ENCODE peak calls at places on chromosomes 6 and 20, in nine cellular contexts. L is mucosa of descending colon, U is kidney epithelial cell, K is choroid plexus epithelial cell, Z is adrenal gland, V is H7, P is cardiac fibroblast, J is foreskin fibroblast, W is astrocyte of the spinal cord. R is an unnamed sample.

GRCh38 chr20:15612746-15613145 is 960.5 kb downstream of the KIF16B start:
- DNase-seq in L (no peak), U (no peak), K (no peak), Z (no peak), V (no peak), P (no peak), J (no peak), W (no peak), R (no peak)

GRCh38 chr6:44456070-44456965 is 68.8 kb downstream of the CDC5L start:
- DNase-seq in L (no peak), U (no peak), K (peak; percentile 75), Z (no peak), V (peak; percentile 76), P (peak; percentile 78), J (peak; percentile 29), W (peak; percentile 55), R (no peak)

GRCh38 chr6:3793545-3793944 is 42.0 kb upstream of the PXDC1 start:
- DNase-seq in L (no peak), U (no peak), K (no peak), Z (no peak), V (no peak), P (no peak), J (no peak), W (no peak), R (no peak)

GRCh38 chr6:111871207-111871606 is 2.0 kb downstream of the FYN start:
- DNase-seq in L (no peak), U (no peak), K (peak; percentile 20), Z (no peak), V (no peak), P (no peak), J (no peak), W (no peak), R (no peak)

GRCh38 chr6:1575213-1576041 is 34.3 kb upstream of the FOXC1 start:
- DNase-seq in L (no peak), U (no peak), K (peak; percentile 62), Z (no peak), V (no peak), P (peak; percentile 38), J (peak; percentile 17), W (peak; percentile 50), R (no peak)

GRCh38 chr20:51014797-51015722 is 7.8 kb downstream of the KCNG1 start:
- DNase-seq in L (no peak), U (peak; percentile 10), K (peak; percentile 77), Z (peak; percentile 39), V (peak; percentile 94), P (peak; percentile 70), J (peak; percentile 45), W (peak; percentile 60), R (no peak)

GRCh38 chr6:156701961-156702360 is 75.2 kb upstream of the ARID1B start:
- DNase-seq in L (no peak), U (no peak), K (no peak), Z (no peak), V (no peak), P (no peak), J (no peak), W (no peak), R (no peak)

GRCh38 chr6:169046483-169047192 is 207.0 kb downstream of the THBS2 start:
- DNase-seq in L (no peak), U (no peak), K (peak; percentile 32), Z (no peak), V (peak; percentile 7), P (peak; percentile 65), J (peak; percentile 73), W (peak; percentile 76), R (peak; percentile 33)

GRCh38 chr6:116239256-116239655 is 14.6 kb downstream of the TSPYL4 start:
- DNase-seq in L (no peak), U (no peak), K (no peak), Z (no peak), V (no peak), P (no peak), J (no peak), W (no peak), R (no peak)

GRCh38 chr6:167759206-167759605 is 67.5 kb upstream of the AFDN start:
- DNase-seq in L (no peak), U (no peak), K (no peak), Z (no peak), V (no peak), P (no peak), J (no peak), W (no peak), R (peak; percentile 30)

GRCh38 chr6:113802779-113803178 is 54.4 kb upstream of the MARCKS start:
- DNase-seq in L (no peak), U (no peak), K (no peak), Z (no peak), V (no peak), P (no peak), J (no peak), W (no peak), R (no peak)

GRCh38 chr6:13915566-13916229 is 9.1 kb upstream of the RNF182 start:
- DNase-seq in L (no peak), U (no peak), K (no peak), Z (no peak), V (no peak), P (no peak), J (no peak), W (no peak), R (no peak)

GRCh38 chr20:24667689-24668383 is 198.4 kb downstream of the SYNDIG1 start:
- DNase-seq in L (no peak), U (no peak), K (no peak), Z (no peak), V (no peak), P (no peak), J (no peak), W (no peak), R (no peak)

GRCh38 chr6:32825966-32826365 is 9.2 kb upstream of the HLA-DOB start:
- DNase-seq in L (no peak), U (no peak), K (peak; percentile 58), Z (no peak), V (peak; percentile 62), P (peak; percentile 75), J (peak; percentile 68), W (peak; percentile 29), R (no peak)

GRCh38 chr20:4169360-4170214 is 154.2 kb upstream of the RNF24 start:
- DNase-seq in L (no peak), U (no peak), K (no peak), Z (no peak), V (peak; percentile 51), P (no peak), J (no peak), W (no peak), R (no peak)

GRCh38 chr6:90610291-90610670 is 23.4 kb upstream of the MAP3K7 start:
- DNase-seq in L (no peak), U (no peak), K (peak; percentile 13), Z (no peak), V (peak; percentile 46), P (peak; percentile 24), J (no peak), W (peak; percentile 28), R (no peak)

DNA sequence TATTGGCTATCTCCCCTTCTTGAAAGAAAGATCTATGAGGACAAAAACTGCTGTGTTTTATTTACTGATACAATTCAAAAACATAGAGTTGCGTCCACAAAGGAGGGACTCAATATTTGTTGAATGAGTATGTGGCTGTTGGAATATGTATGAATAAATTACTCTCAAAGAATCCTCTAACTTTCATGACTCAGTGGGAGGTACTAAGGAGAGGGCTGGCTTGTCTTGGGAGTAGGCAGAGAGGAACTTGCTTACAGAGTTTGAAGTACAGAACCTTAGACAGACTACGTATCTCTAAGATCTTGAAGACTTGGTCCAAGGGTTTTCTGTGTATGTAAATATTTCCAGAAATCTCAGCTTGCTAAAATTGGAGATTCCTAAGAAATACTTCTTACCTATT is 504.0 kb upstream of the PTCHD4 start:
- DNase-seq in L (no peak), U (no peak), K (peak; percentile 36), Z (no peak), V (no peak), P (peak; percentile 78), J (no peak), W (peak; percentile 46), R (no peak)
- H3K4me3 ChIP-seq in L (no peak overlapping the region), U (no peak overlapping the region), K (no peak overlapping the region), Z (no peak overlapping the region), V (no peak overlapping the region), P (no peak overlapping the region), J (no peak overlapping the region), W (no peak overlapping the region), R (no peak overlapping the region)

GRCh38 chr6:50637267-50637666 is 76.1 kb upstream of the TFAP2D start:
- DNase-seq in L (no peak), U (no peak), K (no peak), Z (no peak), V (no peak), P (no peak), J (no peak), W (no peak), R (no peak)
- H3K4me3 ChIP-seq in L (no peak overlapping the region), U (no peak overlapping the region), K (no peak overlapping the region), Z (no peak overlapping the region), V (no peak overlapping the region), P (no peak overlapping the region), J (no peak overlapping the region), W (no peak overlapping the region), R (no peak overlapping the region)

GRCh38 chr6:130452336-130452735 is 86.5 kb downstream of the TMEM200A start:
- DNase-seq in L (no peak), U (no peak), K (no peak), Z (no peak), V (no peak), P (no peak), J (no peak), W (no peak), R (no peak)

GRCh38 chr6:130460934-130461333 is 95.1 kb downstream of the TMEM200A start:
- DNase-seq in L (no peak), U (no peak), K (no peak), Z (no peak), V (no peak), P (no peak), J (no peak), W (no peak), R (no peak)

GRCh38 chr6:130459316-130459715 is 93.5 kb downstream of the TMEM200A start:
- DNase-seq in L (no peak), U (no peak), K (no peak), Z (no peak), V (no peak), P (no peak), J (no peak), W (no peak), R (no peak)

GRCh38 chr6:130453230-130453629 is 87.4 kb downstream of the TMEM200A start:
- DNase-seq in L (no peak), U (no peak), K (peak; percentile 85), Z (no peak), V (no peak), P (peak; percentile 82), J (no peak), W (peak; percentile 82), R (no peak)

GRCh38 chr6:130457605-130458004 is 91.8 kb downstream of the TMEM200A start:
- DNase-seq in L (no peak), U (no peak), K (peak; percentile 22), Z (no peak), V (no peak), P (no peak), J (no peak), W (no peak), R (no peak)
- H3K4me3 ChIP-seq in L (no peak overlapping the region), U (no peak overlapping the region), K (no peak overlapping the region), Z (no peak overlapping the region), V (no peak overlapping the region), P (no peak overlapping the region), J (no peak overlapping the region), W (no peak overlapping the region), R (no peak overlapping the region)

DNA sequence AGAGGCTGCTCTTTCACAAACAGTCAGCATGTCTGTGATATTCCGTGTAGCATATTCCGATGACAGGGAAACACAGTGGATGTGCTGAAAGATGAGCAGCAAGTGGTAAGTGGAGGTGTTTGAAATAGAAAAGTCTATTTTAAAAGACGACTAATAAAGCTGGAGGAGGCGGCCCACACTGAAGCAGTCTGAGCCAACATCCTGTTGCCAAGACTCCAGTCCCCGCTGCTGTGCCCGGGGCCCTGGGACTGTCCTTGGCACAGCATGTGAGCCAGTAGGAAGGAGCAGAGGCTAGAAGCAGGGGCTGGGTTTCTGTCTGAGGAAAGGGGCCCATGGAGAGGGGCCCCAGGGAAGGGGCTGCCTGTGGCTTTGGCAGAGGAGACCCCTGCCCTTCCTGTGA is 351.5 kb upstream of the CHD6 start:
- DNase-seq in L (no peak), U (no peak), K (no peak), Z (peak; percentile 22), V (no peak), P (no peak), J (no peak), W (no peak), R (no peak)
- H3K4me3 ChIP-seq in L (no peak overlapping the region), U (no peak overlapping the region), K (no peak overlapping the region), Z (no peak overlapping the region), V (no peak overlapping the region), P (no peak overlapping the region), J (no peak overlapping the region), W (no peak overlapping the region), R (no peak overlapping the region)